ENCODE peak calls at places on chromosome X, in ten cellular contexts. One of them, this sample, is unnamed.

GRCh38 chrX:10217218-10217617 is 60.4 kb downstream of the CLCN4 start:
- DNase-seq in stomach: no peak
- DNase-seq in Peyer's patch: no peak
- DNase-seq in GM12865: no peak
- DNase-seq in AG09309: no peak
- DNase-seq in transverse colon: no peak
- DNase-seq in epithelial cell of esophagus: no peak
- DNase-seq in hepatocyte: no peak
- DNase-seq in foreskin fibroblast: peak
- DNase-seq in bronchial epithelial cell: no peak
- DNase-seq in this sample: no peak

GRCh38 chrX:46333550-46333949 is 211.7 kb downstream of the ZNF674 start:
- DNase-seq in bronchial epithelial cell: peak
- DNase-seq in hepatocyte: no peak
- DNase-seq in stomach: no peak
- DNase-seq in transverse colon: peak
- DNase-seq in Peyer's patch: no peak
- DNase-seq in GM12865: no peak
- DNase-seq in AG09309: no peak
- DNase-seq in foreskin fibroblast: no peak
- DNase-seq in epithelial cell of esophagus: peak
- DNase-seq in this sample: no peak

GRCh38 chrX:119870626-119871131 is 854 bp downstream of the RNF113A start:
- DNase-seq in foreskin fibroblast: peak
- DNase-seq in epithelial cell of esophagus: peak
- DNase-seq in transverse colon: peak
- DNase-seq in stomach: no peak
- DNase-seq in hepatocyte: peak
- DNase-seq in bronchial epithelial cell: no peak
- DNase-seq in Peyer's patch: peak
- DNase-seq in AG09309: no peak
- DNase-seq in GM12865: peak
- DNase-seq in this sample: no peak

GRCh38 chrX:21946925-21947641 is 6.6 kb downstream of the SMS start:
- DNase-seq in GM12865: no peak
- DNase-seq in stomach: no peak
- DNase-seq in Peyer's patch: no peak
- DNase-seq in AG09309: no peak
- DNase-seq in hepatocyte: no peak
- DNase-seq in epithelial cell of esophagus: peak
- DNase-seq in foreskin fibroblast: peak
- DNase-seq in transverse colon: no peak
- DNase-seq in bronchial epithelial cell: peak
- DNase-seq in this sample: peak

GRCh38 chrX:119617511-119618164 is 11.4 kb upstream of the NKRF start:
- DNase-seq in epithelial cell of esophagus: no peak
- DNase-seq in transverse colon: peak
- DNase-seq in hepatocyte: no peak
- DNase-seq in GM12865: peak
- DNase-seq in foreskin fibroblast: no peak
- DNase-seq in stomach: peak
- DNase-seq in Peyer's patch: peak
- DNase-seq in bronchial epithelial cell: no peak
- DNase-seq in AG09309: no peak
- DNase-seq in this sample: no peak

GRCh38 chrX:129939986-129940385 is 34.0 kb downstream of the UTP14A start:
- DNase-seq in foreskin fibroblast: no peak
- DNase-seq in bronchial epithelial cell: no peak
- DNase-seq in stomach: no peak
- DNase-seq in Peyer's patch: no peak
- DNase-seq in epithelial cell of esophagus: no peak
- DNase-seq in GM12865: no peak
- DNase-seq in AG09309: no peak
- DNase-seq in hepatocyte: no peak
- DNase-seq in transverse colon: no peak
- DNase-seq in this sample: no peak

GRCh38 chrX:119477812-119478232 is 9.6 kb downstream of the SLC25A5 start:
- DNase-seq in Peyer's patch: no peak
- DNase-seq in bronchial epithelial cell: peak
- DNase-seq in epithelial cell of esophagus: peak
- DNase-seq in foreskin fibroblast: peak
- DNase-seq in transverse colon: peak
- DNase-seq in AG09309: peak
- DNase-seq in hepatocyte: peak
- DNase-seq in GM12865: no peak
- DNase-seq in stomach: peak
- DNase-seq in this sample: peak

GRCh38 chrX:103446665-103447302 is 70.4 kb downstream of the BEX3 start:
- DNase-seq in hepatocyte: peak
- DNase-seq in epithelial cell of esophagus: peak
- DNase-seq in bronchial epithelial cell: peak
- DNase-seq in transverse colon: no peak
- DNase-seq in stomach: no peak
- DNase-seq in Peyer's patch: no peak
- DNase-seq in AG09309: no peak
- DNase-seq in GM12865: peak
- DNase-seq in foreskin fibroblast: peak
- DNase-seq in this sample: peak

GRCh38 chrX:115038406-115038805 is 21.0 kb upstream of the IL13RA2 start:
- DNase-seq in GM12865: no peak
- DNase-seq in bronchial epithelial cell: no peak
- DNase-seq in AG09309: no peak
- DNase-seq in stomach: no peak
- DNase-seq in hepatocyte: no peak
- DNase-seq in Peyer's patch: no peak
- DNase-seq in epithelial cell of esophagus: no peak
- DNase-seq in transverse colon: no peak
- DNase-seq in foreskin fibroblast: no peak
- DNase-seq in this sample: no peak

GRCh38 chrX:23661671-23662070 is 5.6 kb upstream of the PRDX4 start:
- DNase-seq in AG09309: no peak
- DNase-seq in stomach: no peak
- DNase-seq in foreskin fibroblast: no peak
- DNase-seq in Peyer's patch: no peak
- DNase-seq in epithelial cell of esophagus: no peak
- DNase-seq in bronchial epithelial cell: no peak
- DNase-seq in transverse colon: no peak
- DNase-seq in hepatocyte: no peak
- DNase-seq in GM12865: no peak
- DNase-seq in this sample: peak

GRCh38 chrX:136067946-136068345 is 79.4 kb upstream of the FHL1 start:
- DNase-seq in hepatocyte: no peak
- DNase-seq in Peyer's patch: no peak
- DNase-seq in GM12865: no peak
- DNase-seq in foreskin fibroblast: no peak
- DNase-seq in stomach: no peak
- DNase-seq in bronchial epithelial cell: no peak
- DNase-seq in AG09309: no peak
- DNase-seq in epithelial cell of esophagus: no peak
- DNase-seq in transverse colon: no peak
- DNase-seq in this sample: no peak

GRCh38 chrX:22134681-22135080 is 102.6 kb downstream of the PHEX start:
- DNase-seq in transverse colon: no peak
- DNase-seq in foreskin fibroblast: peak
- DNase-seq in AG09309: peak
- DNase-seq in GM12865: no peak
- DNase-seq in stomach: no peak
- DNase-seq in bronchial epithelial cell: peak
- DNase-seq in epithelial cell of esophagus: peak
- DNase-seq in hepatocyte: peak
- DNase-seq in Peyer's patch: no peak
- DNase-seq in this sample: peak

GRCh38 chrX:153886915-153887314 is 942 bp upstream of the L1CAM start:
- DNase-seq in epithelial cell of esophagus: no peak
- DNase-seq in Peyer's patch: no peak
- DNase-seq in transverse colon: no peak
- DNase-seq in foreskin fibroblast: peak
- DNase-seq in bronchial epithelial cell: no peak
- DNase-seq in GM12865: no peak
- DNase-seq in stomach: no peak
- DNase-seq in hepatocyte: no peak
- DNase-seq in AG09309: no peak
- DNase-seq in this sample: no peak

GRCh38 chrX:47584714-47585113 is 2.5 kb downstream of the TIMP1 start:
- DNase-seq in transverse colon: no peak
- DNase-seq in Peyer's patch: no peak
- DNase-seq in AG09309: no peak
- DNase-seq in GM12865: no peak
- DNase-seq in hepatocyte: no peak
- DNase-seq in foreskin fibroblast: no peak
- DNase-seq in epithelial cell of esophagus: no peak
- DNase-seq in stomach: no peak
- DNase-seq in bronchial epithelial cell: no peak
- DNase-seq in this sample: no peak

GRCh38 chrX:47579537-47579936 is 2.7 kb upstream of the TIMP1 start:
- DNase-seq in transverse colon: no peak
- DNase-seq in epithelial cell of esophagus: peak
- DNase-seq in bronchial epithelial cell: peak
- DNase-seq in Peyer's patch: no peak
- DNase-seq in stomach: no peak
- DNase-seq in GM12865: peak
- DNase-seq in hepatocyte: peak
- DNase-seq in AG09309: no peak
- DNase-seq in foreskin fibroblast: peak
- DNase-seq in this sample: peak

GRCh38 chrX:47585273-47585672 is 3.0 kb downstream of the TIMP1 start:
- DNase-seq in epithelial cell of esophagus: no peak
- DNase-seq in hepatocyte: peak
- DNase-seq in Peyer's patch: no peak
- DNase-seq in transverse colon: no peak
- DNase-seq in GM12865: no peak
- DNase-seq in bronchial epithelial cell: no peak
- DNase-seq in stomach: no peak
- DNase-seq in foreskin fibroblast: no peak
- DNase-seq in AG09309: no peak
- DNase-seq in this sample: no peak

GRCh38 chrX:47583240-47583861 is 1.1 kb downstream of the TIMP1 start:
- DNase-seq in stomach: no peak
- DNase-seq in transverse colon: no peak
- DNase-seq in hepatocyte: no peak
- DNase-seq in bronchial epithelial cell: no peak
- DNase-seq in foreskin fibroblast: no peak
- DNase-seq in GM12865: no peak
- DNase-seq in epithelial cell of esophagus: no peak
- DNase-seq in AG09309: no peak
- DNase-seq in Peyer's patch: no peak
- DNase-seq in this sample: no peak

DNA sequence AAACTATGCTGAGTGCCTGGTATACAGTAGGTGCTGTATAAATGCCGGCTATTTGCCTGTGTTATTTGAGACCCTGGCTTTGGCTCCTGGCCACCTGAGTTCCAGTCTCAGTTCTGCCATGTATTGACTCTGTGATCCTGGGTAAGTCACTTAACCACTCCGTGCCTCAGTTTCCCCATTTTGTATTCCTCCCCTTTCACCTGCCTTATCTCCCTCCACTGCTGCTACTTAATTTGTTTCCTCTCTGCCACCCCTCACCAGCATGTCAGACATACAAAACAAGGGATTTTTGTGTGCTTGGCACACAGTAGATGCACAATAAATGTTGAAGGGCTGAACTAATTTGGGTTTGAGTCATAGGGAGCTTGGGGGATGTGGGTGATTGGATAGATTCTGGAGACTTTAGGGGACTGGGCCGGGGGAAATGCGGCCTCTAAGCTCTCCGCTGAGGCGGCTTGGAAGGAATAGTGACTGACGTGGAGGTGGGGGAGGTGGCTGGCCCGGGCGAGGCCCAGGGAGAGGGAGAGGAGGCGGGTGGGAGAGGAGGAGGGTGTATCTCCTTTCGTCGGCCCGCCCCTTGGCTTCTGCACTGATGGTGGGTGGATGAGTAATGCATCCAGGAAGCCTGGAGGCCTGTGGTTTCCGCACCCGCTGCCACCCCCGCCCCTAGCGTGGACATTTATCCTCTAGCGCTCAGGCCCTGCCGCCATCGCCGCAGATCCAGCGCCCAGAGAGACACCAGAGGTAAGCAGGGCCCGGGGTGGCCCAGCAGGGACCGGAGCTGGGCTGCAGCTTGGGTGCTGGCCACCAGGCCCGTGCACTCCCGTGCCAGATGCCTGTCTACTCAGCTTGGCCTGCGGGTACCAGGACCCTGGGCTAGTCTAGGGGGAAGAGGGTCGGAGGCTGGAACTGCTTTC is at the start of gene TIMP1:
- DNase-seq in bronchial epithelial cell: peak
- DNase-seq in AG09309: peak
- DNase-seq in Peyer's patch: peak
- DNase-seq in transverse colon: peak
- DNase-seq in foreskin fibroblast: peak
- DNase-seq in epithelial cell of esophagus: peak
- DNase-seq in stomach: peak
- DNase-seq in GM12865: peak
- DNase-seq in hepatocyte: peak
- DNase-seq in this sample: peak
- TF ChIP-seq CTCF in bronchial epithelial cell: no peak
- TF ChIP-seq CTCF in AG09309: no peak
- TF ChIP-seq CTCF in Peyer's patch: no peak
- TF ChIP-seq CTCF in transverse colon: no peak
- TF ChIP-seq CTCF in foreskin fibroblast: no peak
- TF ChIP-seq CTCF in epithelial cell of esophagus: no peak
- TF ChIP-seq CTCF in stomach: no peak
- TF ChIP-seq CTCF in GM12865: no peak
- TF ChIP-seq CTCF in hepatocyte: no peak
- TF ChIP-seq CTCF in this sample: no peak

GRCh38 chrX:69503835-69504625 is at the start of gene NALF2:
- DNase-seq in bronchial epithelial cell: peak
- DNase-seq in foreskin fibroblast: peak
- DNase-seq in GM12865: peak
- DNase-seq in epithelial cell of esophagus: peak
- DNase-seq in AG09309: no peak
- DNase-seq in transverse colon: peak
- DNase-seq in Peyer's patch: no peak
- DNase-seq in hepatocyte: peak
- DNase-seq in stomach: peak
- DNase-seq in this sample: peak
- H3K4me3 ChIP-seq in bronchial epithelial cell: peak
- H3K4me3 ChIP-seq in foreskin fibroblast: no peak
- H3K4me3 ChIP-seq in GM12865: no peak
- H3K4me3 ChIP-seq in epithelial cell of esophagus: peak
- H3K4me3 ChIP-seq in AG09309: no peak
- H3K4me3 ChIP-seq in transverse colon: peak
- H3K4me3 ChIP-seq in Peyer's patch: peak
- H3K4me3 ChIP-seq in hepatocyte: peak
- H3K4me3 ChIP-seq in stomach: peak
- H3K4me3 ChIP-seq in this sample: peak

GRCh38 chrX:41258281-41258680 is 75.7 kb upstream of the DDX3X start:
- DNase-seq in foreskin fibroblast: no peak
- DNase-seq in transverse colon: no peak
- DNase-seq in AG09309: no peak
- DNase-seq in Peyer's patch: no peak
- DNase-seq in hepatocyte: no peak
- DNase-seq in stomach: no peak
- DNase-seq in GM12865: no peak
- DNase-seq in epithelial cell of esophagus: no peak
- DNase-seq in bronchial epithelial cell: no peak
- DNase-seq in this sample: no peak
- TF ChIP-seq CTCF in foreskin fibroblast: no peak
- TF ChIP-seq CTCF in transverse colon: no peak
- TF ChIP-seq CTCF in AG09309: no peak
- TF ChIP-seq CTCF in Peyer's patch: no peak
- TF ChIP-seq CTCF in hepatocyte: no peak
- TF ChIP-seq CTCF in stomach: no peak
- TF ChIP-seq CTCF in GM12865: no peak
- TF ChIP-seq CTCF in epithelial cell of esophagus: no peak
- TF ChIP-seq CTCF in bronchial epithelial cell: no peak
- TF ChIP-seq CTCF in this sample: no peak

GRCh38 chrX:38069991-38070390 is 63.6 kb downstream of the SYTL5 start:
- DNase-seq in foreskin fibroblast: no peak
- DNase-seq in GM12865: no peak
- DNase-seq in epithelial cell of esophagus: no peak
- DNase-seq in Peyer's patch: no peak
- DNase-seq in hepatocyte: no peak
- DNase-seq in transverse colon: no peak
- DNase-seq in bronchial epithelial cell: no peak
- DNase-seq in AG09309: no peak
- DNase-seq in stomach: no peak
- DNase-seq in this sample: no peak
- H3K4me3 ChIP-seq in foreskin fibroblast: no peak
- H3K4me3 ChIP-seq in GM12865: no peak
- H3K4me3 ChIP-seq in epithelial cell of esophagus: no peak
- H3K4me3 ChIP-seq in Peyer's patch: no peak
- H3K4me3 ChIP-seq in hepatocyte: no peak
- H3K4me3 ChIP-seq in transverse colon: no peak
- H3K4me3 ChIP-seq in bronchial epithelial cell: no peak
- H3K4me3 ChIP-seq in AG09309: no peak
- H3K4me3 ChIP-seq in stomach: no peak
- H3K4me3 ChIP-seq in this sample: no peak

This sample was measured in fibroblast of the aortic adventitia.